ENCODE peak calls at places on chromosomes 5 and 9, in six cellular contexts. F is activated T-helper 1 cell treated with Interleukin-2 at 50 U/mL for 16 hours; L is endothelial cell; D is central memory CD8-positive, alpha-beta T cell; V is stimulated activated CD4-positive, alpha-beta T cell treated with anti-CD3 and anti-CD28 coated beads, TNF-alpha, amount 100 ng/mL, for 24 hours; I is Calu3. Q is an unnamed sample.
A peak's percentile ranks its signal among the peaks of the same experiment; 100 is the strongest.

GRCh38 chr9:131094622-131095021 is 1.7 kb upstream of the AIF1L start:
- DNase-seq in V (no peak), F (no peak), I (no peak), L (no peak), D (no peak), Q (no peak)

GRCh38 chr5:83474986-83475385 is 3.4 kb downstream of the VCAN start:
- DNase-seq in L (no peak), D (no peak), I (peak; percentile 16), F (no peak), V (no peak), Q (peak; percentile 40)

GRCh38 chr9:104091708-104092107 is 2.4 kb upstream of the SMC2 start:
- DNase-seq in F (no peak), I (no peak), L (no peak), V (no peak), D (no peak), Q (peak; percentile 1)

GRCh38 chr5:102916114-102916513 is 161.0 kb downstream of the PAM start:
- DNase-seq in D (no peak), F (no peak), I (no peak), V (no peak), L (no peak), Q (no peak)

GRCh38 chr5:78699565-78700143 is 51.1 kb upstream of the LHFPL2 start:
- DNase-seq in V (no peak), D (no peak), L (no peak), F (no peak), I (peak; percentile 92), Q (no peak)

GRCh38 chr5:73152411-73153388 is 20.3 kb upstream of the TMEM174 start:
- DNase-seq in F (no peak), L (no peak), D (no peak), V (no peak), I (peak; percentile 47), Q (no peak)

GRCh38 chr5:180495292-180495691 is 1.1 kb downstream of the CNOT6 start:
- DNase-seq in I (no peak), V (no peak), D (no peak), F (no peak), L (no peak), Q (peak; percentile 25)

GRCh38 chr9:132094314-132094791 is 14.7 kb upstream of the MED27 start:
- DNase-seq in F (no peak), I (no peak), D (no peak), V (no peak), L (no peak), Q (no peak)

GRCh38 chr5:57324888-57325287 is 151.0 kb downstream of the GPBP1 start:
- DNase-seq in L (no peak), F (no peak), D (no peak), I (no peak), V (no peak), Q (no peak)

GRCh38 chr5:133934311-133934710 is 34.1 kb downstream of the C5orf15 start:
- DNase-seq in D (no peak), I (no peak), L (no peak), F (no peak), V (no peak), Q (no peak)

GRCh38 chr5:111670826-111671492 is 86.0 kb downstream of the NREP start:
- DNase-seq in V (no peak), F (no peak), I (no peak), L (no peak), D (no peak), Q (no peak)

GRCh38 chr5:170832241-170832640 is 29.6 kb upstream of the RANBP17 start:
- DNase-seq in D (no peak), I (no peak), L (no peak), V (no peak), F (no peak), Q (peak; percentile 24)